ENCODE peak calls at places on chromosomes 16 and 17, in seven cellular contexts. N, A, R, X, C, J and S are unnamed samples.

GRCh38 chr16:30488764-30489595 is 16.4 kb downstream of the ITGAL start:
- DNase-seq in N (peak), A (no peak), R (no peak), X (peak), C (peak), J (peak), S (no peak)

GRCh38 chr17:16491703-16492612 is at the start of gene LRRC75A:
- DNase-seq in N (peak), A (peak), R (peak), X (peak), C (peak), J (no peak), S (peak)

GRCh38 chr16:88541109-88541508 is 29.1 kb upstream of the ZC3H18 start:
- DNase-seq in N (no peak), A (no peak), R (no peak), X (no peak), C (no peak), J (no peak), S (no peak)

GRCh38 chr16:87951550-87952538 is 610 bp downstream of the BANP start:
- DNase-seq in N (no peak), A (no peak), R (peak), X (peak), C (no peak), J (no peak), S (peak)

GRCh38 chr16:72023962-72024361 is 15.4 kb downstream of the DHODH start:
- DNase-seq in N (no peak), A (no peak), R (no peak), X (no peak), C (no peak), J (no peak), S (no peak)

GRCh38 chr17:73939808-73940207 is 263.7 kb upstream of the RPL38 start:
- DNase-seq in N (no peak), A (no peak), R (no peak), X (no peak), C (no peak), J (no peak), S (no peak)

GRCh38 chr17:38728290-38728831 is 1.8 kb upstream of the CISD3 start:
- DNase-seq in N (no peak), A (no peak), R (no peak), X (no peak), C (no peak), J (no peak), S (no peak)

GRCh38 chr17:64320613-64321553 is 57.8 kb upstream of the TEX2 start:
- DNase-seq in N (peak), A (peak), R (peak), X (peak), C (peak), J (peak), S (peak)

GRCh38 chr17:79808763-79809529 is 12.1 kb upstream of the CBX8 start:
- DNase-seq in N (peak), A (no peak), R (no peak), X (peak), C (peak), J (peak), S (no peak)

GRCh38 chr16:69672998-69673713 is 53.2 kb downstream of the NQO1 start:
- DNase-seq in N (no peak), A (peak), R (no peak), X (no peak), C (no peak), J (no peak), S (no peak)

GRCh38 chr17:40828454-40829039 is 6.1 kb upstream of the KRT10 start:
- DNase-seq in N (no peak), A (peak), R (no peak), X (no peak), C (no peak), J (no peak), S (no peak)

GRCh38 chr16:10252155-10252554 is 69.9 kb upstream of the GRIN2A start:
- DNase-seq in N (no peak), A (no peak), R (no peak), X (no peak), C (no peak), J (no peak), S (no peak)

GRCh38 chr16:760065-760464 is 469 bp upstream of the MSLN start:
- DNase-seq in N (no peak), A (no peak), R (no peak), X (no peak), C (no peak), J (no peak), S (no peak)

GRCh38 chr16:13997933-13998332 is 73.2 kb upstream of the MRTFB start:
- DNase-seq in N (no peak), A (no peak), R (no peak), X (no peak), C (no peak), J (no peak), S (no peak)

GRCh38 chr17:3810019-3810418 is 9.0 kb upstream of the ITGAE start:
- DNase-seq in N (no peak), A (no peak), R (no peak), X (no peak), C (no peak), J (no peak), S (no peak)

GRCh38 chr16:81908466-81909230 is 102.6 kb downstream of the SDR42E1 start:
- DNase-seq in N (no peak), A (no peak), R (no peak), X (no peak), C (no peak), J (no peak), S (no peak)

GRCh38 chr16:22630242-22630641 is 119.6 kb downstream of the NPIPB5 start:
- DNase-seq in N (no peak), A (no peak), R (no peak), X (no peak), C (no peak), J (no peak), S (no peak)

GRCh38 chr17:45414997-45415881 is 17.4 kb downstream of the ARHGAP27 start:
- DNase-seq in N (peak), A (no peak), R (no peak), X (no peak), C (no peak), J (no peak), S (no peak)

GRCh38 chr16:84084570-84085270 is 32.0 kb downstream of the MBTPS1 start:
- DNase-seq in N (peak), A (peak), R (peak), X (peak), C (peak), J (peak), S (peak)

GRCh38 chr17:17080781-17081180 is 38.5 kb downstream of the MPRIP start:
- DNase-seq in N (no peak), A (no peak), R (no peak), X (no peak), C (no peak), J (no peak), S (no peak)

GRCh38 chr16:13203725-13204124 is 302.3 kb downstream of the SHISA9 start:
- DNase-seq in N (no peak), A (no peak), R (no peak), X (no peak), C (no peak), J (no peak), S (no peak)

GRCh38 chr17:7477392-7478275 is 1.8 kb downstream of the ZBTB4 start:
- DNase-seq in N (no peak), A (peak), R (peak), X (no peak), C (no peak), J (peak), S (no peak)

GRCh38 chr16:30351586-30352419 is 3.3 kb downstream of the CD2BP2 start:
- DNase-seq in N (no peak), A (peak), R (no peak), X (no peak), C (no peak), J (no peak), S (no peak)

GRCh38 chr16:85029413-85029794 is 1.8 kb downstream of the KIAA0513 start:
- DNase-seq in N (no peak), A (peak), R (peak), X (peak), C (no peak), J (peak), S (no peak)

DNA sequence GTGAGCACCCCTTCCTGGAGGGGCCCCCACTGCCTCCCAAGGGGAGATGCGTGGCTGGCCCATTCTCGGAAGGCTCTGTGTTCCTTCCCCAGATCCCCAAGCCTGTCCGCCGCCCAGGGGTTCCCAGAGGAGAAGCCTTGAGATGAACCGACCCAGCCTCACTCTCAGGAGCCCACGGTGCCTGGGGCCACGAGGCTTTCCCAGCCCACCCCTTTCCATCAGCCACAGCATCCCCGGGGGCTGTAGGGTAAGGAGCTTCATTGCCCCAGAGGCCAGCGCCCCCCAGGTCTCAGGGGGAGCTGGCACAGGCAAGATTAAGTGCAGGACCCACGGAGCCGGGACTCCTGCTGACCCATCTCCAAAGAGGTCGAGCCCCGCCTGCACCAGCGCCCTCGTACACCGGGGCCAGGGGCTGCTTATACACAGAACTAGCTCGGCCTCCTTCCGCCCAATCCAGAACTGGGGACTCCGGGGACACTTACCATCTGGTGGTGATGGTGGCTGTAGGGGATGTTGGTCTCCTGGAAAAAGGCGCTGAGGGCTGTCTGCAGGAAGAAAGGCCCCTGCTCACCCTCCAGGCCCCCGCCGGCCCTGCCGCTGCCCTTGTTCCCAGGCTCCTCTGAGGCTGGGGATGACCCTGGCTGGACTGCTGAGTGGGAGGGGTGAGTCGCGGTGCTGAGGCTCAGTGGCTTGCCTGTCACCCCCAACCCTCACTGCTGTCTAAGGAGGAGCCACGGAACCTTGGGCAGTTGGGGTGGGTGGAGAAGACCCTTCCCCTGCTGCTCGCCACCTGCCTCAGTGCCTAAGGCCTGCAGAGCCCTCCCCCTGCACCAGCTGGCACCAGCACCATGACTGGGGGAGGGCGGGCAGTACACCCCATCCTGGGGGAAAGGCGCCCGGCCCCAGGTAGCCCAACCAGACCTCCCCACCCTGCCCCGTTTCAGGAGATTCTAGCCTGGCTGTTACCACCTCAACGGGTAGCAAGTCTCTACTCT is 4.4 kb downstream of the UBALD1 start:
- DNase-seq in N (no peak), A (no peak), R (no peak), X (no peak), C (no peak), J (no peak), S (no peak)
- H2BK5ac ChIP-seq in N (no peak), A (no peak), R (no peak), X (no peak), C (no peak), J (no peak), S (no peak)

GRCh38 chr16:11619327-11619851 is 32.7 kb upstream of the LITAF start:
- DNase-seq in N (no peak), A (no peak), R (no peak), X (no peak), C (no peak), J (peak), S (no peak)
- H2BK5ac ChIP-seq in N (no peak), A (no peak), R (no peak), X (no peak), C (no peak), J (no peak), S (no peak)

DNA sequence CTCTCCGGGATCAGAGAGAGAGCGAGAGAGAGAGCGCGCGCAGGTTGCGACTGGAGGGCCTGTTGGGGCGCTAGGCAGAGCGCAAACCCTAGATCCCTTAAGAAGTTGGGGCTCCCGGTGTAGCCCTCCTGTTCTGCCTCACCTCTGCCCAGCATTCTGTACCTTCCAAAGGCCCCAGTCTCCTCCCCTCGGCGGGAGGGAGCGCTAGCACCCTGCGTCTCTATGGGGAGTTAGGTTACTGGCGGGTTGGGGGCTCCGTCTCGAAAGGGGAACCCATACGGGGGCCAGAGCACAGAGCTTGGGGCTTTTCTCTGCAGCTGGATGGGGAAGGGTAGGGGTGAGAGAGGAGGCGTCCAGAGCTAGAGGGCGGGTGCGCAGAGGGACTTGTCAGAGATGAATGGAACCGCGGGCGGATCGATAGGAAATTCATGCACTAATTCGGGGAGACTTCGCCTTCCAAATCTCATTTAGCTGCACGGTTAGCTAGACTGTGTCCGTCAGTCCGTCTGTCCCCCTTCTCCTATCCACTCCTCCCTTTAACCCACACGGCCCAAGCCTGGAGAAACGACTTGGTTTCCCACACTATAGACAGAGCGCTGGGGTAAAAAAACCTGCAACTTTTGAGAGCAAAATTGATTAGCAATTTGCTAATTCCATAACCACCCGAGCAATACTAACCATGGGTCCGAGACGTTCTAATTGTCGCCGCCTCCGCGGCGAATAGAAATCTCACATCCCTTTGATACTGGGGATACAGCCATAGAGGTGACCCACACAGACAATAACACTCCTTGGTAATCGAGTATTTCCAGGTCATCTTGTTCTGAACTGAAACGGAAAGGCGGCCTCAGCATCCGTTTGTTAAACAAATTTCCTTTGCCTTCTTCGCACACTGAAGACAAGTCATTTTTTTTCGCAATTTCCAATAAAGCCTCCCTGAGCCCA is 738 bp upstream of the HOXB4 start:
- DNase-seq in N (no peak), A (peak), R (peak), X (no peak), C (no peak), J (no peak), S (no peak)
- H2BK5ac ChIP-seq in N (no peak), A (peak), R (no peak), X (no peak), C (no peak), J (peak), S (no peak)

GRCh38 chr17:5699789-5700188 is 115.5 kb upstream of the NLRP1 start:
- DNase-seq in N (peak), A (no peak), R (no peak), X (peak), C (no peak), J (no peak), S (no peak)
- H2BK5ac ChIP-seq in N (no peak), A (no peak), R (no peak), X (no peak), C (peak), J (no peak), S (no peak)

GRCh38 chr17:20022701-20023100 is 13.5 kb downstream of the SPECC1 start:
- DNase-seq in N (no peak), A (no peak), R (no peak), X (no peak), C (no peak), J (no peak), S (no peak)
- H2BK5ac ChIP-seq in N (no peak), A (no peak), R (no peak), X (no peak), C (no peak), J (no peak), S (no peak)

GRCh38 chr16:53944026-53944425 is 240.1 kb downstream of the FTO start:
- DNase-seq in N (no peak), A (peak), R (no peak), X (no peak), C (no peak), J (no peak), S (no peak)
- H2BK5ac ChIP-seq in N (no peak), A (no peak), R (no peak), X (no peak), C (no peak), J (no peak), S (no peak)

GRCh38 chr17:29469251-29469650 is 79.1 kb downstream of the TAOK1 start:
- DNase-seq in N (no peak), A (no peak), R (no peak), X (no peak), C (no peak), J (peak), S (no peak)
- H2BK5ac ChIP-seq in N (no peak), A (no peak), R (no peak), X (no peak), C (no peak), J (no peak), S (no peak)

GRCh38 chr16:2841606-2842339 is 11.7 kb downstream of the ZG16B start:
- DNase-seq in N (no peak), A (no peak), R (no peak), X (no peak), C (no peak), J (no peak), S (no peak)
- H2BK5ac ChIP-seq in N (no peak), A (no peak), R (no peak), X (no peak), C (no peak), J (no peak), S (no peak)

DNA sequence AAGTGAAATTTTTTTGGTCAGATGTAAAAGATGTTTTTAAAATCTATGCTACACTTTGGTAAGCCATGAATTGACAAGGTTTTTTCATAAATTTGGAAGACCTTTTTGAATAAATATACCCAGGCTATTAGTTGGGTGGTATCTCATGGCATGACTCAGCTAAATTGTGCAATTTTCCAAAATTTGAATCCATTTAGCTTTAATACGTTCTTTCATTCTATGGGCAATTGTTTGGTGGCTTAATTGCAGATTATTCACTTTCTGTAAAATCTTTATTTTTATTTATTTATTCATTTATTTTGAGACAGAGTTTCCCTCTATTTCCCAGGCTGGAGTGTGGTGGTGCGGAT is 82.8 kb upstream of the TNRC6A start:
- DNase-seq in N (no peak), A (no peak), R (no peak), X (no peak), C (no peak), J (no peak), S (no peak)
- H2BK5ac ChIP-seq in N (no peak), A (peak), R (peak), X (no peak), C (no peak), J (no peak), S (no peak)

DNA sequence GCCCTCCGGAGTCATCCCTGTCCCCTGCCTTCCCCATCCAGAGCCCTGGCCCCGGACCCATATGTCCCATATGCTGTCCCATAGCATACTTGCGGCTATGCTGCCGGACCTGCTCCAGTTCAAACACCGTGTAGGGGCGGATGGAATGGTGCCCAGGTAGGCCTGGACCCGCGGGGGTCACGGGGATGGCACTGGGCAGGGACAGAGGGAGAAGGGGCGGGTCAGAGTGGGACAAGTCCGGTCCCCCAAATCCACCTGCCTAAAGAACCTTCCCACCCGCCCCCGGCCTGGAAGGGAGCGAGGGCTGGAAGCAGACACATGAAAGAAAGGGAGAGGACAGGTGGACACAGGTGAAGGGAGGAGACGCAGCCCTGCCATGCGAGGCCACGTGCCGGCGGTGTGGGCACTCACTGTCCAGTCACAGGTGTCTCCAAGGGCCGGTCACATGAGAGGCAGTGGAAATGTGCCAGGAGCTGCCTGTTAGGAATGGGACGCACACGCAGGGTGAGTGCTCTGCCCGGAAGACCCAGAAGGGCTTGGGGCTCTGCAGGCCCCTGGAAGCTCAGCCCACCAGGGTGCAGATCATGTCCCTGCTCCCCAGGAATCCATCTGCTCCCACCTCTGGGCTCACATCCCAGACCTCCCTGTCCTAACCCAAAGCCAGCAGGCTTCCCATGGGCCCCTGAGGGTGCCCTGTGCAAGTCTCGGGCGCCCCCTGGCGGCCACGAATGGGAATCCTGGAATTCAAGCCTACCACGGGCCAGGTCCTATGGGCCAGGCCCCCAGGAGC is 14.0 kb downstream of the UBALD2 start:
- DNase-seq in N (peak), A (peak), R (peak), X (peak), C (peak), J (peak), S (peak)
- H2BK5ac ChIP-seq in N (no peak), A (no peak), R (no peak), X (no peak), C (peak), J (no peak), S (no peak)